ENCODE peak calls at places on chromosomes 12 and 14, in six cellular contexts. P is suprapubic skin, R is cardiac fibroblast, O is fibroblast of villous mesenchyme, D is brain microvascular endothelial cell, Q is Caco-2. F is an unnamed sample.

GRCh38 chr12:131442337-131442918 is 268.5 kb upstream of the SFSWAP start:
- DNase-seq in R (no peak), O (no peak), D (no peak), P (no peak), Q (no peak), F (no peak)

GRCh38 chr12:107027304-107028053 is 40.5 kb upstream of the MTERF2 start:
- DNase-seq in P (no peak), R (peak), Q (peak), D (peak), O (peak), F (peak)

GRCh38 chr12:43309845-43310405 is 242.1 kb downstream of the ADAMTS20 start:
- DNase-seq in P (no peak), R (no peak), O (peak), D (peak), Q (no peak), F (peak)

GRCh38 chr12:6377667-6377994 is 2.3 kb upstream of the SCNN1A start:
- DNase-seq in Q (no peak), D (no peak), P (no peak), R (peak), O (peak), F (no peak)

GRCh38 chr12:98490491-98491453 is 24.6 kb upstream of the TMPO start:
- DNase-seq in R (peak), O (peak), D (peak), Q (peak), P (peak), F (peak)

GRCh38 chr12:12999276-12999958 is 648 bp downstream of the HEBP1 start:
- DNase-seq in P (no peak), Q (peak), D (no peak), R (peak), O (peak), F (peak)

GRCh38 chr12:104416160-104416559 is 40.6 kb upstream of the CHST11 start:
- DNase-seq in Q (no peak), D (no peak), P (no peak), R (no peak), O (no peak), F (no peak)

GRCh38 chr14:65819567-65819966 is 407.0 kb downstream of the FUT8 start:
- DNase-seq in P (no peak), R (no peak), D (no peak), O (no peak), Q (no peak), F (no peak)

GRCh38 chr12:24069532-24070395 is 120.3 kb upstream of the SOX5 start:
- DNase-seq in D (no peak), Q (peak), R (peak), O (no peak), P (no peak), F (no peak)

GRCh38 chr12:88553941-88554658 is 26.2 kb downstream of the KITLG start:
- DNase-seq in R (peak), O (peak), D (peak), Q (peak), P (no peak), F (peak)

GRCh38 chr12:16870845-16871244 is 264.9 kb upstream of the LMO3 start:
- DNase-seq in P (no peak), Q (no peak), O (no peak), D (no peak), R (no peak), F (no peak)

GRCh38 chr12:115455268-115455681 is 771.3 kb upstream of the TBX3 start:
- DNase-seq in Q (no peak), D (no peak), R (peak), P (no peak), O (peak), F (no peak)

GRCh38 chr14:69896080-69896479 is 16.9 kb downstream of the SMOC1 start:
- DNase-seq in P (no peak), O (no peak), D (no peak), R (no peak), Q (no peak), F (no peak)

GRCh38 chr14:78902010-78902623 is 731.9 kb downstream of the NRXN3 start:
- DNase-seq in O (peak), P (no peak), D (peak), Q (peak), R (peak), F (peak)

GRCh38 chr12:108519558-108519957 is 4.5 kb downstream of the FICD start:
- DNase-seq in Q (peak), R (no peak), D (no peak), P (no peak), O (no peak), F (no peak)

GRCh38 chr12:49895773-49896172 is 7.9 kb downstream of the FAIM2 start:
- DNase-seq in Q (no peak), O (no peak), R (no peak), D (no peak), P (no peak), F (no peak)

GRCh38 chr14:75811862-75812505 is 150.9 kb downstream of the TTLL5 start:
- DNase-seq in R (no peak), P (no peak), D (no peak), O (peak), Q (peak), F (peak)

GRCh38 chr12:87280356-87280755 is 748.8 kb downstream of the C12orf50 start:
- DNase-seq in D (no peak), O (no peak), Q (no peak), P (no peak), R (no peak), F (no peak)

GRCh38 chr14:103932791-103933490 is 4.7 kb downstream of the TDRD9 start:
- DNase-seq in P (no peak), R (no peak), D (no peak), O (no peak), Q (no peak), F (no peak)

GRCh38 chr12:41365653-41366131 is 177.6 kb downstream of the PDZRN4 start:
- DNase-seq in Q (no peak), P (no peak), D (no peak), O (no peak), R (no peak), F (no peak)

GRCh38 chr12:109483346-109483745 is 5.9 kb downstream of the UBE3B start:
- DNase-seq in R (no peak), P (no peak), O (no peak), D (no peak), Q (no peak), F (no peak)

GRCh38 chr12:69620921-69621320 is 10.2 kb upstream of the LRRC10 start:
- DNase-seq in D (no peak), R (peak), Q (no peak), P (no peak), O (peak), F (peak)

GRCh38 chr12:120719072-120719471 is 6.6 kb upstream of the ACADS start:
- DNase-seq in P (no peak), O (no peak), R (no peak), Q (no peak), D (no peak), F (no peak)

GRCh38 chr12:103901518-103902173 is 28.6 kb upstream of the HSP90B1 start:
- DNase-seq in O (no peak), R (no peak), Q (no peak), P (no peak), D (no peak), F (no peak)

GRCh38 chr14:92717571-92718042 is 30.8 kb downstream of the LGMN start:
- DNase-seq in P (no peak), D (peak), R (no peak), Q (no peak), O (peak), F (no peak)

GRCh38 chr14:105534586-105534985 is 8.2 kb downstream of the TMEM121 start:
- DNase-seq in R (no peak), O (no peak), P (no peak), Q (no peak), D (no peak), F (no peak)

GRCh38 chr12:23083267-23083666 is 458.3 kb downstream of the ETNK1 start:
- DNase-seq in D (peak), O (peak), P (no peak), Q (no peak), R (peak), F (peak)

GRCh38 chr12:31470462-31470861 is 120.5 kb downstream of the DENND5B start:
- DNase-seq in Q (no peak), D (no peak), P (no peak), O (no peak), R (no peak), F (no peak)

GRCh38 chr12:93154753-93155475 is 222.8 kb upstream of the NUDT4 start:
- DNase-seq in D (no peak), O (peak), Q (peak), R (peak), P (no peak), F (no peak)

GRCh38 chr12:93154096-93154728 is 223.5 kb upstream of the NUDT4 start:
- DNase-seq in Q (no peak), P (no peak), R (no peak), D (no peak), O (no peak), F (no peak)

GRCh38 chr12:93158065-93158843 is 219.5 kb upstream of the NUDT4 start:
- DNase-seq in R (no peak), D (no peak), O (no peak), P (no peak), Q (no peak), F (no peak)

GRCh38 chr12:93156091-93156490 is 221.6 kb upstream of the NUDT4 start:
- DNase-seq in Q (no peak), R (no peak), P (no peak), D (no peak), O (no peak), F (no peak)

GRCh38 chr12:93157279-93157678 is 220.4 kb upstream of the NUDT4 start:
- DNase-seq in P (no peak), R (no peak), D (no peak), O (no peak), Q (no peak), F (no peak)
- TF ChIP-seq CTCF in P (no peak), R (no peak), D (no peak), O (no peak), Q (no peak), F (no peak)

GRCh38 chr12:80620281-80620680 is 87.2 kb upstream of the MYF6 start:
- DNase-seq in O (no peak), P (no peak), D (no peak), Q (no peak), R (no peak), F (no peak)

GRCh38 chr12:80622271-80622670 is 85.2 kb upstream of the MYF6 start:
- DNase-seq in O (no peak), Q (no peak), D (no peak), P (no peak), R (no peak), F (peak)

GRCh38 chr12:80617733-80618132 is 89.7 kb upstream of the MYF6 start:
- DNase-seq in D (no peak), R (no peak), P (no peak), O (no peak), Q (no peak), F (no peak)
- H3K4me3 ChIP-seq in D (no peak), R (no peak), P (no peak), O (no peak), Q (no peak), F (no peak)

DNA sequence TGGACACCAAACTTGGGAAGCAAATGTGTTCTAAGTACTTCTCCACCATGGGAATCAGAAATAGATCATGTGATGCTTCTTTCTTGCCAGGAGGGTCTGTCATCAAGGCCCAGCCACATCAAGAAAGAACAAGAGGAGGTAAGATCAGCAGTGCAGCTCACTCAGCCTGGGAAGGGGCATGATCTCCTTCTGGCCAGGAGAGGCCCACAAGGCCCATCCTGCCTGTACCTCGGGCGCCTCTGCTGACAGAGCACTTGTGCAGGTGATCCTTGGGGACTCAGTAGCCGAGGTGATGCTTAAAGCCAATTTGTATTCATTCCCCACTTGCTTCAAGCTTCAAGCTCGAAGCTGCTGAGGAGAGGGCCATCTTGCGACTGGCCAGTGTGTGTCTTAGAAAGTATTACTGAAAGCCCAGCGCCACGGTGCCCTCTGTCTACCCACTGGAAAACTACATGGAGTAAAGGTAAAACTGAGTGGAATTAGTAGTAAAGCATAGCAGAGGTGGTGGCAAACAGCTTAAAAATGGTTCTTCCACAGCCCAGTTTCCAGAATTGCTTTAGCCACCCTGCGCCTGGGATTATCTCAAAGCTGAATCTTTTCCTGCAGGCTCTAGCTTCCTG is 26.2 kb downstream of the RTRAF start:
- DNase-seq in D (peak), P (no peak), O (peak), R (no peak), Q (peak), F (no peak)
- TF ChIP-seq CTCF in D (peak), P (peak), O (peak), R (peak), Q (peak), F (peak)

GRCh38 chr14:100283984-100284881 is 22.0 kb downstream of the SLC25A29 start:
- DNase-seq in O (no peak), P (no peak), Q (no peak), D (no peak), R (no peak), F (no peak)
- H3K4me3 ChIP-seq in O (peak), P (peak), Q (no peak), D (peak), R (peak), F (peak)

DNA sequence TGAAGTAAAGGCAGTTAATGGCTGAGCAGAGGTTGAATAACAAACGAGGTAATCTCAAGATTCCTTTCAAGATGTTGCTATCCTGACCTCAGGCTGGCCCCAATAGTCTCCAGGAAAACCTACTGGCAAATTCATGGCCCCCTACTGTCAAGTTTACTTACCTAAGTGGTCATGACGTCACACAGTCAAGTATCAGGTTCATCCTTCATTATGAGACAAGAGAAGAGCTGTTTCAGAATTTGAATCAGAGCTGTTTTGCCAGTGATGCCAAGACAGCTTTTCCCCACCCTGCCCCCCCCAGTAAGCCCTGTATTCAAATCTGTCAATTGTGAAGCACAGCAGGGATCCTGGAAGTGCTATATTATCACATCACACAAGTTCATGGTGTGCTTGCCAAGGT is 509.6 kb downstream of the NOVA1 start:
- DNase-seq in O (no peak), P (no peak), Q (no peak), D (no peak), R (no peak), F (no peak)
- TF ChIP-seq CTCF in O (no peak), P (no peak), Q (no peak), D (no peak), R (no peak), F (no peak)

GRCh38 chr12:119262388-119262787 is 72.1 kb upstream of the CCDC60 start:
- DNase-seq in D (no peak), R (no peak), O (no peak), Q (no peak), P (no peak), F (no peak)

GRCh38 chr12:119259483-119259882 is 75.0 kb upstream of the CCDC60 start:
- DNase-seq in R (no peak), Q (no peak), D (no peak), O (no peak), P (no peak), F (no peak)

DNA sequence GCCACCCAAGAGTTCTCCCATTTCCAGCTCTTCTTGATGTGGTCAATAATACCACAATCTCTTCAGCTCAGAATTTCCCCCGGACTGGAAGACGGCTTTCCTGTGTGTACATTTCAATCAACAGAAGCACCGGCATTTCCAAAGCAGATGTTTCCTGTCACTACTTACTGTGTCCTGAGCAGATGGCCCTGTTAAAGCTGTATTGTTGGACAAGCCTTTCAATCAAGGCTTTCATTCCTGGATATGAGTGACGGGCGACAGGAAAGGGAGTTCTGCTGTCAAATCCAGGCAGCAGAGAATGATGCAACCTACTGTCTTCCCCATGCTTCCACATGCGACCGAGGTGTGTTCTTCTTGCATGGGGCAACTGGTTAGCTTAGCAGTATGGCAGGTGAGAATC is 76.4 kb upstream of the CCDC60 start:
- DNase-seq in O (no peak), P (no peak), Q (no peak), R (no peak), D (no peak), F (no peak)
- H3K4me3 ChIP-seq in O (no peak), P (no peak), Q (no peak), R (no peak), D (no peak), F (no peak)

GRCh38 chr12:645563-646071 is 17.6 kb downstream of the NINJ2 start:
- DNase-seq in P (peak), D (peak), R (peak), Q (no peak), O (peak), F (peak)

GRCh38 chr12:647713-648085 is 15.5 kb downstream of the NINJ2 start:
- DNase-seq in P (peak), R (no peak), D (no peak), O (no peak), Q (no peak), F (no peak)

GRCh38 chr12:646303-647038 is 16.8 kb downstream of the NINJ2 start:
- DNase-seq in Q (no peak), D (no peak), R (peak), P (peak), O (peak), F (peak)

GRCh38 chr12:647039-647712 is 16.1 kb downstream of the NINJ2 start:
- DNase-seq in P (peak), Q (no peak), D (no peak), O (no peak), R (no peak), F (no peak)

GRCh38 chr12:650983-651382 is 12.3 kb downstream of the NINJ2 start:
- DNase-seq in P (no peak), O (no peak), D (no peak), Q (no peak), R (peak), F (no peak)
- TF ChIP-seq CTCF in P (no peak), O (no peak), D (peak), Q (no peak), R (no peak), F (no peak)

DNA sequence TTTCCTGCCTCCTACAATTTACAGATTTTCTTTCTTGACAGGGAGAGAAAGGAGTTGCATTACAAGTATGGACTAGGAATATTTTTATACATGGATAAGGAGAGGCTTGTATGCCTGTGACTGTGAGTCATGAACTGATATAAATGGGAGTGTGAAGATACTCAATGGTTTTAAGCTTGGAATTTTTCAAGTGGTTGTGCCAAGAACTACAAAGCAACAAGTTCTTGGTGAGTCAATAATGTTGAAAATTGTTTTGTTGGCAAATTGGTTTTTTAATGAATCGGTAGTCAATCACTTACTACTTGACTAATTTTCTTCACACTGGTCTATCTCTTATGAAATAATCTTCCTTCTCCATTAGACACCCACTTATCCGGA is 58.9 kb upstream of the HMGA2 start:
- DNase-seq in P (no peak), D (peak), Q (no peak), R (peak), O (peak), F (peak)
- H3K4me3 ChIP-seq in P (no peak), D (no peak), Q (no peak), R (no peak), O (no peak), F (no peak)